ENCODE peak calls at places on chromosomes 2 and 18, in nine cellular contexts. Z, E, L, T, O, X, I, Y and P are unnamed samples.

GRCh38 chr2:152098798-152099654 is at the start of gene CACNB4:
- DNase-seq in O (peak; percentile 35), T (peak; percentile 58), Z (peak; percentile 14), Y (no peak), I (no peak), X (peak; percentile 52), E (no peak), L (no peak), P (peak; percentile 5)

GRCh38 chr18:38693085-38693484 is 1127.5 kb upstream of the CELF4 start:
- DNase-seq in I (no peak), L (no peak), T (no peak), E (no peak), Y (no peak), Z (no peak), X (no peak), O (no peak), P (no peak)

GRCh38 chr2:222000326-222000725 is 298.5 kb downstream of the PAX3 start:
- DNase-seq in L (peak; percentile 99), X (no peak), T (no peak), O (no peak), Z (no peak), I (no peak), Y (no peak), E (peak; percentile 82), P (peak; percentile 95)

GRCh38 chr2:16287831-16288230 is 347.5 kb downstream of the MYCN start:
- DNase-seq in O (no peak), E (no peak), T (no peak), L (no peak), Y (no peak), X (no peak), Z (no peak), I (no peak), P (no peak)

GRCh38 chr2:108813732-108814131 is 27.2 kb downstream of the CCDC138 start:
- DNase-seq in T (no peak), E (no peak), Z (no peak), L (no peak), I (no peak), Y (no peak), X (no peak), O (no peak), P (no peak)

GRCh38 chr2:229610871-229611270 is 103.5 kb downstream of the DNER start:
- DNase-seq in I (no peak), Z (no peak), Y (no peak), X (no peak), E (no peak), L (peak; percentile 84), O (no peak), T (no peak), P (peak; percentile 90)

GRCh38 chr2:75035444-75036353 is 77.3 kb downstream of the POLE4 start:
- DNase-seq in T (no peak), E (no peak), Y (no peak), L (peak; percentile 25), Z (no peak), I (no peak), X (no peak), O (no peak), P (no peak)

GRCh38 chr2:67927489-67927888 is 135.3 kb downstream of the C1D start:
- DNase-seq in Z (no peak), E (no peak), L (no peak), O (no peak), I (no peak), X (peak; percentile 73), T (no peak), Y (no peak), P (no peak)

GRCh38 chr2:193806088-193806774 is 1611.5 kb upstream of the TMEFF2 start:
- DNase-seq in L (peak; percentile 1), X (no peak), Z (no peak), E (no peak), I (no peak), O (no peak), Y (no peak), T (no peak), P (peak; percentile 16)

GRCh38 chr2:234420406-234420805 is 76.5 kb downstream of the ARL4C start:
- DNase-seq in E (no peak), Y (no peak), O (no peak), Z (no peak), I (no peak), X (no peak), T (no peak), L (no peak), P (peak; percentile 16)

GRCh38 chr2:237743561-237744269 is 54.9 kb upstream of the RBM44 start:
- DNase-seq in E (no peak), Z (no peak), L (peak; percentile 29), I (no peak), T (peak; percentile 52), Y (no peak), O (no peak), X (no peak), P (peak; percentile 23)

GRCh38 chr2:46913471-46914381 is 1.9 kb downstream of the MCFD2 start:
- DNase-seq in I (no peak), O (no peak), Y (no peak), X (peak; percentile 18), L (peak; percentile 73), E (no peak), T (no peak), Z (peak; percentile 18), P (peak; percentile 51)

GRCh38 chr2:15800489-15801329 is 139.6 kb upstream of the MYCN start:
- DNase-seq in T (no peak), E (no peak), O (no peak), Z (no peak), I (no peak), Y (peak; percentile 76), L (no peak), X (no peak), P (no peak)

GRCh38 chr2:42342061-42342794 is 18.8 kb downstream of the COX7A2L start:
- DNase-seq in E (peak; percentile 56), Z (no peak), I (peak; percentile 82), T (no peak), X (no peak), O (peak; percentile 16), L (peak; percentile 92), Y (no peak), P (peak; percentile 77)

GRCh38 chr2:113009617-113010016 is 4.4 kb downstream of the IL36A start:
- DNase-seq in X (no peak), I (no peak), Z (no peak), L (no peak), Y (no peak), T (no peak), E (no peak), O (no peak), P (no peak)

GRCh38 chr2:207239754-207240494 is 74.2 kb upstream of the KLF7 start:
- DNase-seq in L (peak; percentile 87), T (no peak), O (no peak), E (peak; percentile 73), Y (no peak), I (no peak), X (no peak), Z (no peak), P (peak; percentile 81)

GRCh38 chr2:185472574-185472973 is 266.0 kb upstream of the FSIP2 start:
- DNase-seq in Z (no peak), O (no peak), L (no peak), I (no peak), Y (no peak), X (no peak), T (no peak), E (no peak), P (no peak)

GRCh38 chr2:225649274-225649673 is 249.8 kb downstream of the NYAP2 start:
- DNase-seq in Y (no peak), E (no peak), O (no peak), L (no peak), I (no peak), T (no peak), Z (no peak), X (no peak), P (no peak)

GRCh38 chr18:32308493-32309120 is 118.8 kb downstream of the MEP1B start:
- DNase-seq in X (no peak), Y (no peak), L (peak; percentile 86), T (no peak), O (no peak), Z (no peak), E (peak; percentile 80), I (no peak), P (peak; percentile 86)

GRCh38 chr2:29749843-29750242 is 171.5 kb downstream of the ALK start:
- DNase-seq in X (peak; percentile 79), E (no peak), I (no peak), Y (no peak), T (no peak), L (no peak), O (no peak), Z (no peak), P (no peak)

GRCh38 chr2:235447210-235447609 is 46.6 kb upstream of the AGAP1 start:
- DNase-seq in L (peak; percentile 13), Y (no peak), X (no peak), T (no peak), I (no peak), O (no peak), Z (no peak), E (no peak), P (no peak)

GRCh38 chr2:23411752-23412431 is 26.9 kb downstream of the KLHL29 start:
- DNase-seq in L (peak; percentile 93), E (peak; percentile 22), T (no peak), O (no peak), X (no peak), Z (no peak), I (no peak), Y (no peak), P (peak; percentile 85)

GRCh38 chr2:85760371-85760770 is 6.6 kb downstream of the ATOH8 start:
- DNase-seq in L (peak; percentile 67), X (no peak), T (no peak), Z (no peak), O (no peak), Y (no peak), E (no peak), I (no peak), P (no peak)

GRCh38 chr2:174325932-174326879 is 8.5 kb upstream of the SP9 start:
- DNase-seq in Y (peak; percentile 67), I (no peak), L (no peak), Z (peak; percentile 41), O (no peak), E (no peak), T (peak; percentile 71), X (peak; percentile 56), P (no peak)

GRCh38 chr2:170530284-170530745 is 184.8 kb upstream of the SP5 start:
- DNase-seq in X (peak; percentile 94), L (peak; percentile 74), I (peak; percentile 71), O (no peak), Y (peak; percentile 83), E (peak; percentile 52), Z (no peak), T (no peak), P (peak; percentile 97)

GRCh38 chr2:50546790-50547189 is 485.1 kb downstream of the NRXN1 start:
- DNase-seq in X (no peak), Z (no peak), I (no peak), L (peak; percentile 14), E (no peak), O (no peak), Y (no peak), T (no peak), P (no peak)

GRCh38 chr18:68797901-68798300 is at the start of gene CCDC102B:
- DNase-seq in X (no peak), O (no peak), Y (no peak), E (no peak), I (no peak), Z (no peak), T (no peak), L (peak; percentile 67), P (peak; percentile 91)

GRCh38 chr2:73830871-73831401 is 2.2 kb downstream of the STAMBP start:
- DNase-seq in T (peak; percentile 75), I (no peak), O (no peak), X (no peak), Y (no peak), Z (no peak), L (peak; percentile 99), E (peak; percentile 97), P (peak; percentile 91)